ENCODE peak calls at places on chromosomes 2 and 18, in eight cellular contexts. One of them, this sample, is unnamed.

GRCh38 chr18:79949571-79950439 is 1.6 kb downstream of the SLC66A2 start:
- DNase-seq in left lung: peak; percentile 87
- DNase-seq in cardiac fibroblast: peak; percentile 32
- DNase-seq in A549: no peak
- DNase-seq in hepatocyte: no peak
- DNase-seq in fibroblast of lung: no peak
- DNase-seq in brain microvascular endothelial cell: no peak
- DNase-seq in GM12864: no peak
- DNase-seq in this sample: no peak

GRCh38 chr2:59025157-59025757 is 784.1 kb upstream of the FANCL start:
- DNase-seq in left lung: peak; percentile 71
- DNase-seq in cardiac fibroblast: peak; percentile 44
- DNase-seq in A549: peak; percentile 34
- DNase-seq in hepatocyte: peak; percentile 60
- DNase-seq in fibroblast of lung: peak; percentile 14
- DNase-seq in brain microvascular endothelial cell: peak; percentile 13
- DNase-seq in GM12864: no peak
- DNase-seq in this sample: peak; percentile 79

GRCh38 chr2:11330457-11331142 is 13.8 kb downstream of the ROCK2 start:
- DNase-seq in left lung: no peak
- DNase-seq in cardiac fibroblast: no peak
- DNase-seq in A549: no peak
- DNase-seq in hepatocyte: no peak
- DNase-seq in fibroblast of lung: no peak
- DNase-seq in brain microvascular endothelial cell: no peak
- DNase-seq in GM12864: no peak
- DNase-seq in this sample: no peak

GRCh38 chr2:200356794-200357472 is 50.4 kb downstream of the SPATS2L start:
- DNase-seq in left lung: no peak
- DNase-seq in cardiac fibroblast: peak; percentile 81
- DNase-seq in A549: no peak
- DNase-seq in hepatocyte: no peak
- DNase-seq in fibroblast of lung: peak; percentile 82
- DNase-seq in brain microvascular endothelial cell: peak; percentile 45
- DNase-seq in GM12864: no peak
- DNase-seq in this sample: no peak

GRCh38 chr2:128287780-128288735 is 30.6 kb downstream of the HS6ST1 start:
- DNase-seq in left lung: no peak
- DNase-seq in cardiac fibroblast: no peak
- DNase-seq in A549: no peak
- DNase-seq in hepatocyte: no peak
- DNase-seq in fibroblast of lung: no peak
- DNase-seq in brain microvascular endothelial cell: no peak
- DNase-seq in GM12864: no peak
- DNase-seq in this sample: peak; percentile 7

GRCh38 chr18:45518770-45519169 is 96.5 kb upstream of the SLC14A2 start:
- DNase-seq in left lung: no peak
- DNase-seq in cardiac fibroblast: peak; percentile 4
- DNase-seq in A549: no peak
- DNase-seq in hepatocyte: no peak
- DNase-seq in fibroblast of lung: no peak
- DNase-seq in brain microvascular endothelial cell: no peak
- DNase-seq in GM12864: no peak
- DNase-seq in this sample: no peak

GRCh38 chr2:119126650-119127049 is 31.9 kb downstream of the C1QL2 start:
- DNase-seq in left lung: peak; percentile 86
- DNase-seq in cardiac fibroblast: peak; percentile 4
- DNase-seq in A549: peak; percentile 34
- DNase-seq in hepatocyte: peak; percentile 47
- DNase-seq in fibroblast of lung: no peak
- DNase-seq in brain microvascular endothelial cell: no peak
- DNase-seq in GM12864: no peak
- DNase-seq in this sample: peak; percentile 60

GRCh38 chr18:67265464-67266245 is 250.9 kb downstream of the DSEL start:
- DNase-seq in left lung: no peak
- DNase-seq in cardiac fibroblast: peak; percentile 72
- DNase-seq in A549: no peak
- DNase-seq in hepatocyte: peak; percentile 6
- DNase-seq in fibroblast of lung: peak; percentile 94
- DNase-seq in brain microvascular endothelial cell: peak; percentile 43
- DNase-seq in GM12864: no peak
- DNase-seq in this sample: no peak

GRCh38 chr2:128260239-128261138 is 58.2 kb downstream of the HS6ST1 start:
- DNase-seq in left lung: no peak
- DNase-seq in cardiac fibroblast: peak; percentile 90
- DNase-seq in A549: peak; percentile 21
- DNase-seq in hepatocyte: peak; percentile 90
- DNase-seq in fibroblast of lung: peak; percentile 94
- DNase-seq in brain microvascular endothelial cell: peak; percentile 82
- DNase-seq in GM12864: no peak
- DNase-seq in this sample: no peak

GRCh38 chr2:98498703-98499445 is 54.2 kb downstream of the INPP4A start:
- DNase-seq in left lung: no peak
- DNase-seq in cardiac fibroblast: peak; percentile 16
- DNase-seq in A549: no peak
- DNase-seq in hepatocyte: no peak
- DNase-seq in fibroblast of lung: no peak
- DNase-seq in brain microvascular endothelial cell: no peak
- DNase-seq in GM12864: no peak
- DNase-seq in this sample: no peak

GRCh38 chr2:85438291-85439110 is 20.0 kb downstream of the SH2D6 start:
- DNase-seq in left lung: no peak
- DNase-seq in cardiac fibroblast: no peak
- DNase-seq in A549: no peak
- DNase-seq in hepatocyte: no peak
- DNase-seq in fibroblast of lung: no peak
- DNase-seq in brain microvascular endothelial cell: no peak
- DNase-seq in GM12864: no peak
- DNase-seq in this sample: no peak

GRCh38 chr18:23735021-23735464 is 45.8 kb downstream of the LAMA3 start:
- DNase-seq in left lung: no peak
- DNase-seq in cardiac fibroblast: peak; percentile 79
- DNase-seq in A549: peak; percentile 16
- DNase-seq in hepatocyte: no peak
- DNase-seq in fibroblast of lung: peak; percentile 29
- DNase-seq in brain microvascular endothelial cell: peak; percentile 28
- DNase-seq in GM12864: no peak
- DNase-seq in this sample: no peak

GRCh38 chr2:100013892-100014677 is 128.3 kb downstream of the AFF3 start:
- DNase-seq in left lung: peak; percentile 62
- DNase-seq in cardiac fibroblast: peak; percentile 65
- DNase-seq in A549: peak; percentile 57
- DNase-seq in hepatocyte: peak; percentile 75
- DNase-seq in fibroblast of lung: peak; percentile 97
- DNase-seq in brain microvascular endothelial cell: peak; percentile 96
- DNase-seq in GM12864: no peak
- DNase-seq in this sample: peak; percentile 57

GRCh38 chr2:174605687-174606086 is 8.1 kb upstream of the WIPF1 start:
- DNase-seq in left lung: no peak
- DNase-seq in cardiac fibroblast: peak; percentile 67
- DNase-seq in A549: peak; percentile 51
- DNase-seq in hepatocyte: no peak
- DNase-seq in fibroblast of lung: peak; percentile 59
- DNase-seq in brain microvascular endothelial cell: no peak
- DNase-seq in GM12864: no peak
- DNase-seq in this sample: no peak

GRCh38 chr18:8979258-8979988 is 123.1 kb upstream of the NDUFV2 start:
- DNase-seq in left lung: no peak
- DNase-seq in cardiac fibroblast: no peak
- DNase-seq in A549: no peak
- DNase-seq in hepatocyte: no peak
- DNase-seq in fibroblast of lung: no peak
- DNase-seq in brain microvascular endothelial cell: no peak
- DNase-seq in GM12864: no peak
- DNase-seq in this sample: no peak

GRCh38 chr2:70388128-70388527 is 86.3 kb upstream of the FAM136A start:
- DNase-seq in left lung: no peak
- DNase-seq in cardiac fibroblast: no peak
- DNase-seq in A549: no peak
- DNase-seq in hepatocyte: no peak
- DNase-seq in fibroblast of lung: no peak
- DNase-seq in brain microvascular endothelial cell: no peak
- DNase-seq in GM12864: no peak
- DNase-seq in this sample: no peak

GRCh38 chr18:73986711-73987110 is 160.9 kb downstream of the FBXO15 start:
- DNase-seq in left lung: no peak
- DNase-seq in cardiac fibroblast: no peak
- DNase-seq in A549: no peak
- DNase-seq in hepatocyte: no peak
- DNase-seq in fibroblast of lung: peak; percentile 14
- DNase-seq in brain microvascular endothelial cell: no peak
- DNase-seq in GM12864: no peak
- DNase-seq in this sample: no peak

GRCh38 chr2:68050353-68050752 is 12.5 kb downstream of the C1D start:
- DNase-seq in left lung: no peak
- DNase-seq in cardiac fibroblast: no peak
- DNase-seq in A549: no peak
- DNase-seq in hepatocyte: no peak
- DNase-seq in fibroblast of lung: no peak
- DNase-seq in brain microvascular endothelial cell: no peak
- DNase-seq in GM12864: no peak
- DNase-seq in this sample: no peak
- TF ChIP-seq CTCF in left lung: no peak
- TF ChIP-seq CTCF in cardiac fibroblast: no peak
- TF ChIP-seq CTCF in A549: no peak
- TF ChIP-seq CTCF in hepatocyte: no peak
- TF ChIP-seq CTCF in fibroblast of lung: no peak
- TF ChIP-seq CTCF in brain microvascular endothelial cell: no peak
- TF ChIP-seq CTCF in GM12864: no peak
- TF ChIP-seq CTCF in this sample: no peak

DNA sequence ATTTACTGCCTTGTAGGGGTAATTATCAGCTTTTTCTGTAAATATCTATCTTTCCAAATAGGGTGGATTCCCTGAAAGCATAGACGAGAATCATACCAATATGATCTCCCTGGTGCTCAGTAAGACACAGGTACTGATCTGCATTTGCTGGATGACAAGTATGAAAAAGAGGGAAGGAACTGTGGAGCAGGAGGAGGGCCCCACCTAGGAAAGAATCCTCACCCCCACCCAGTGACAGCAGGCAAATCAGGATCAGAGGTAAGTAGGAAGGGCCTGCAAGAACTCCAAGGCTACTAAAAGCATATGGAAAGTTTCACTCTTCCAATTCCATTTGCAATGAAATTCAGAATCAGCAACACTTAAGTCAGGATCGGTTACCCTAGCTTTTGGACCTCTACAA is 42.3 kb downstream of the METTL8 start:
- DNase-seq in left lung: no peak
- DNase-seq in cardiac fibroblast: no peak
- DNase-seq in A549: no peak
- DNase-seq in hepatocyte: no peak
- DNase-seq in fibroblast of lung: no peak
- DNase-seq in brain microvascular endothelial cell: no peak
- DNase-seq in GM12864: no peak
- DNase-seq in this sample: no peak
- TF ChIP-seq CTCF in left lung: no peak
- TF ChIP-seq CTCF in cardiac fibroblast: no peak
- TF ChIP-seq CTCF in A549: no peak
- TF ChIP-seq CTCF in hepatocyte: no peak
- TF ChIP-seq CTCF in fibroblast of lung: no peak
- TF ChIP-seq CTCF in brain microvascular endothelial cell: no peak
- TF ChIP-seq CTCF in GM12864: no peak
- TF ChIP-seq CTCF in this sample: no peak

GRCh38 chr2:96548558-96549465 is 12.3 kb downstream of the ARID5A start:
- DNase-seq in left lung: peak; percentile 25
- DNase-seq in cardiac fibroblast: no peak
- DNase-seq in A549: no peak
- DNase-seq in hepatocyte: peak; percentile 4
- DNase-seq in fibroblast of lung: no peak
- DNase-seq in brain microvascular endothelial cell: no peak
- DNase-seq in GM12864: no peak
- DNase-seq in this sample: no peak

GRCh38 chr2:96550787-96551604 is 14.4 kb downstream of the ARID5A start:
- DNase-seq in left lung: no peak
- DNase-seq in cardiac fibroblast: no peak
- DNase-seq in A549: no peak
- DNase-seq in hepatocyte: no peak
- DNase-seq in fibroblast of lung: no peak
- DNase-seq in brain microvascular endothelial cell: no peak
- DNase-seq in GM12864: no peak
- DNase-seq in this sample: no peak

GRCh38 chr2:96549466-96549785 is 12.9 kb downstream of the ARID5A start:
- DNase-seq in left lung: no peak
- DNase-seq in cardiac fibroblast: no peak
- DNase-seq in A549: no peak
- DNase-seq in hepatocyte: peak; percentile 3
- DNase-seq in fibroblast of lung: no peak
- DNase-seq in brain microvascular endothelial cell: no peak
- DNase-seq in GM12864: no peak
- DNase-seq in this sample: no peak

GRCh38 chr2:96551605-96552283 is 15.2 kb downstream of the ARID5A start:
- DNase-seq in left lung: no peak
- DNase-seq in cardiac fibroblast: no peak
- DNase-seq in A549: no peak
- DNase-seq in hepatocyte: no peak
- DNase-seq in fibroblast of lung: no peak
- DNase-seq in brain microvascular endothelial cell: no peak
- DNase-seq in GM12864: no peak
- DNase-seq in this sample: no peak

DNA sequence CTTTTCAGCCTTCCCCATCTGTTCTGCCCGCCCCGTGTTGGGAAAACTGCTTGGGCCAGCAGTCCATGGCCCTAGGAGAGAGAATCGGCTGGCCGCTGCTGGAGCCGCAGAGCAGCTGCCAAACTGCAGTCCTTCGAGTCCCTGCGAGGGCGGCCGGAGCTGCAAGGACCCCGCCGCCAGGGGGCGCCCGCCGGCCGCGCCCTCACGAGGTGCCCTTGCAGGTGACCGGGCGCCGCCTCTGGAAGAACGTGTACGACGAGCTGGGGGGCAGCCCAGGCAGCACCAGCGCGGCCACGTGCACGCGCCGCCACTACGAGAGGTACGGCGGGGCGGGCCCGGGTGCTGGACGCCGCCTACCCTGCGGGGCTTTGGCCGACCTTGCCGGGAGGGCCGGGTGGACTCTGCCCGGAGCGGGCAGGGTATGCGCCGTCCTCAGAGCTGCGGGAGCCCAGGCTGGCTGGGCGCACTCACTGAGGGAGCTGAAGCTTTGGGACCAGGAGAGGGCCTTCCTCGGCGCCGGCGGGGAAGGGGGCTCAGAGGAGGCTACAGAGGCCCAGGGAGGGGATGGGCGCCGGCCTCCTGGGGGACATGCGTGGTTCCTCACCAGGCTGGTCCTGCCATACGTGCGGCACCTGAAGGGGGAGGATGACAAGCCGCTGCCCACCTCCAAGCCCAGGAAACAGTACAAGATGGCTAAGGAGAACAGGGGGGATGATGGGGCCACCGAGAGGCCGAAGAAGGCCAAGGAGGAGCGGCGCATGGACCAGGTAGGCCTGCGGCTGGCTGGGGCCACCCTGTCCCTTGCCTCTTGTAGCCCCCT is 13.6 kb downstream of the ARID5A start:
- DNase-seq in left lung: no peak
- DNase-seq in cardiac fibroblast: no peak
- DNase-seq in A549: peak; percentile 84
- DNase-seq in hepatocyte: peak; percentile 54
- DNase-seq in fibroblast of lung: no peak
- DNase-seq in brain microvascular endothelial cell: no peak
- DNase-seq in GM12864: no peak
- DNase-seq in this sample: peak; percentile 70
- TF ChIP-seq CTCF in left lung: peak; percentile 33
- TF ChIP-seq CTCF in cardiac fibroblast: no peak
- TF ChIP-seq CTCF in A549: peak; percentile 97
- TF ChIP-seq CTCF in hepatocyte: peak; percentile 29
- TF ChIP-seq CTCF in fibroblast of lung: no peak
- TF ChIP-seq CTCF in brain microvascular endothelial cell: peak; percentile 22
- TF ChIP-seq CTCF in GM12864: no peak
- TF ChIP-seq CTCF in this sample: peak; percentile 88

GRCh38 chr2:63189026-63189425 is 138.4 kb downstream of the OTX1 start:
- DNase-seq in left lung: no peak
- DNase-seq in cardiac fibroblast: peak; percentile 61
- DNase-seq in A549: peak; percentile 74
- DNase-seq in hepatocyte: peak; percentile 35
- DNase-seq in fibroblast of lung: peak; percentile 35
- DNase-seq in brain microvascular endothelial cell: peak; percentile 38
- DNase-seq in GM12864: peak; percentile 15
- DNase-seq in this sample: peak; percentile 60
- TF ChIP-seq CTCF in left lung: peak; percentile 26
- TF ChIP-seq CTCF in cardiac fibroblast: peak; percentile 91
- TF ChIP-seq CTCF in A549: peak; percentile 89
- TF ChIP-seq CTCF in hepatocyte: peak; percentile 40
- TF ChIP-seq CTCF in fibroblast of lung: peak; percentile 95
- TF ChIP-seq CTCF in brain microvascular endothelial cell: peak; percentile 95
- TF ChIP-seq CTCF in GM12864: peak; percentile 94
- TF ChIP-seq CTCF in this sample: peak; percentile 63